ENCODE peak calls at places on chromosomes 16 and 17, in nine cellular contexts. One of them, this sample, is unnamed.
A peak's percentile ranks its signal among the peaks of the same experiment; 100 is the strongest.

GRCh38 chr17:59853168-59853918 is 39.4 kb downstream of the TUBD1 start:
- DNase-seq in ovary: no peak
- DNase-seq in aorta: peak; percentile 18
- DNase-seq in breast epithelium: peak; percentile 81
- DNase-seq in heart right ventricle: no peak
- DNase-seq in MM.1S: peak; percentile 86
- DNase-seq in cardiac muscle cell: no peak
- DNase-seq in effector memory CD4-positive, alpha-beta T cell: peak; percentile 26
- DNase-seq in GM23338: peak; percentile 94
- DNase-seq in this sample: peak; percentile 34

GRCh38 chr16:70697601-70698170 is 11.8 kb upstream of the MTSS2 start:
- DNase-seq in breast epithelium: no peak
- DNase-seq in heart right ventricle: no peak
- DNase-seq in ovary: no peak
- DNase-seq in cardiac muscle cell: no peak
- DNase-seq in effector memory CD4-positive, alpha-beta T cell: no peak
- DNase-seq in aorta: no peak
- DNase-seq in GM23338: no peak
- DNase-seq in MM.1S: no peak
- DNase-seq in this sample: no peak

GRCh38 chr16:67481561-67482259 is 753 bp upstream of the ATP6V0D1 start:
- DNase-seq in MM.1S: peak; percentile 57
- DNase-seq in heart right ventricle: peak; percentile 52
- DNase-seq in cardiac muscle cell: no peak
- DNase-seq in aorta: peak; percentile 69
- DNase-seq in GM23338: peak; percentile 41
- DNase-seq in breast epithelium: no peak
- DNase-seq in ovary: peak; percentile 71
- DNase-seq in effector memory CD4-positive, alpha-beta T cell: peak; percentile 15
- DNase-seq in this sample: peak; percentile 57

GRCh38 chr17:31508310-31509094 is 117.0 kb downstream of the RAB11FIP4 start:
- DNase-seq in breast epithelium: no peak
- DNase-seq in effector memory CD4-positive, alpha-beta T cell: peak; percentile 40
- DNase-seq in aorta: peak; percentile 35
- DNase-seq in cardiac muscle cell: peak; percentile 52
- DNase-seq in MM.1S: peak; percentile 68
- DNase-seq in ovary: no peak
- DNase-seq in GM23338: peak; percentile 73
- DNase-seq in heart right ventricle: no peak
- DNase-seq in this sample: no peak

GRCh38 chr16:20763461-20764232 is at the start of gene ACSM3:
- DNase-seq in MM.1S: peak; percentile 93
- DNase-seq in cardiac muscle cell: peak; percentile 61
- DNase-seq in effector memory CD4-positive, alpha-beta T cell: peak; percentile 27
- DNase-seq in heart right ventricle: peak; percentile 36
- DNase-seq in breast epithelium: no peak
- DNase-seq in GM23338: peak; percentile 92
- DNase-seq in ovary: peak; percentile 66
- DNase-seq in aorta: peak; percentile 58
- DNase-seq in this sample: peak; percentile 88

GRCh38 chr17:5703736-5704135 is 119.4 kb upstream of the NLRP1 start:
- DNase-seq in MM.1S: no peak
- DNase-seq in cardiac muscle cell: no peak
- DNase-seq in effector memory CD4-positive, alpha-beta T cell: no peak
- DNase-seq in ovary: no peak
- DNase-seq in breast epithelium: no peak
- DNase-seq in aorta: no peak
- DNase-seq in GM23338: peak; percentile 1
- DNase-seq in heart right ventricle: no peak
- DNase-seq in this sample: no peak

GRCh38 chr17:7042507-7043194 is 1.2 kb downstream of the SLC16A11 start:
- DNase-seq in ovary: no peak
- DNase-seq in MM.1S: peak; percentile 2
- DNase-seq in effector memory CD4-positive, alpha-beta T cell: no peak
- DNase-seq in aorta: no peak
- DNase-seq in GM23338: peak; percentile 70
- DNase-seq in heart right ventricle: no peak
- DNase-seq in breast epithelium: no peak
- DNase-seq in cardiac muscle cell: no peak
- DNase-seq in this sample: no peak

GRCh38 chr16:24539850-24540484 is 601 bp downstream of the RBBP6 start:
- DNase-seq in cardiac muscle cell: peak; percentile 55
- DNase-seq in heart right ventricle: peak; percentile 53
- DNase-seq in effector memory CD4-positive, alpha-beta T cell: peak; percentile 24
- DNase-seq in aorta: peak; percentile 81
- DNase-seq in GM23338: peak; percentile 33
- DNase-seq in MM.1S: peak; percentile 59
- DNase-seq in breast epithelium: peak; percentile 62
- DNase-seq in ovary: peak; percentile 62
- DNase-seq in this sample: peak; percentile 61

GRCh38 chr16:84700518-84701277 is 898 bp downstream of the USP10 start:
- DNase-seq in ovary: no peak
- DNase-seq in effector memory CD4-positive, alpha-beta T cell: peak; percentile 10
- DNase-seq in aorta: no peak
- DNase-seq in heart right ventricle: peak; percentile 7
- DNase-seq in cardiac muscle cell: peak; percentile 35
- DNase-seq in MM.1S: peak; percentile 46
- DNase-seq in breast epithelium: no peak
- DNase-seq in GM23338: peak; percentile 47
- DNase-seq in this sample: no peak

DNA sequence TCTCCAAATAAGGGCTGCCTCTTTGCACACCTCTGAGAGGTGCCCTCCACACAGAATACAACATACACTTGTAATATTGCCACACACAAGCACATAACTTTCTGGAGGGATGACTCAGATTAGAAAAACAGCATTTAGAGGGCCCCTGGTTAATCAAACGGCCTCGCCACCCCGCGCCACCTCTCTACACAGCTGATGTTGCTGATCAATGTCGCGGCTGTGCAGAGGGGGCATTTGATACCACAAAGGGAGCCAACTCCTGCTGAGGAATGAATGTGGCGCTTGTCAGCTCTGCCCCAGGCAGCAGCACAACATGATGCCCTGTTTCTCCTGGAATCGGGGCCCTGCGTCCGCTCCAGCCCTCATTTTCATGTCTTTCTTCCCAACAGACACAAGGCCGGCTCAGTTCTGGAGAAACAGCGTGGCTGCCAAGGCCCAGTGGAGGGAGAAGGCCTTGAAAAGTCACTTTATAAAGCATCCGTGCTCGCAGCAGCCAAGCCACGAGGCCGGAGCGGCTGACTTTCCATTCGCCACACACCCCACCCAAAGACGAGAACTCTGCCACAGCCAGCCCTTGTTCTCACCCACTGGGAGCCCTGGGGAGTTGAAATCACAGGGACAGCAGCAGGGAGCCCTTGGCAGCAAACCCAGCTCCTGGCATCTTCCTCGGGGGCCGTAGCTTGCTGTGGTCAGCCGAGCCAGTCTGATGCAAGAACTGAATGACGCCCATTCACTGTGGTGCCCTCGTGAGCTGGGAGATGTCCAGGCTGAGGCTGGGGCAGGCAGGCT is 65.7 kb downstream of the XYLT1 start:
- DNase-seq in breast epithelium: no peak
- DNase-seq in cardiac muscle cell: no peak
- DNase-seq in MM.1S: no peak
- DNase-seq in ovary: peak; percentile 76
- DNase-seq in effector memory CD4-positive, alpha-beta T cell: no peak
- DNase-seq in aorta: peak; percentile 90
- DNase-seq in GM23338: no peak
- DNase-seq in heart right ventricle: peak; percentile 46
- DNase-seq in this sample: peak; percentile 30
- H3K27ac ChIP-seq in breast epithelium: peak overlapping the region; percentile 92
- H3K27ac ChIP-seq in cardiac muscle cell: peak overlapping the region; percentile 82
- H3K27ac ChIP-seq in MM.1S: no peak overlapping the region
- H3K27ac ChIP-seq in ovary: peak overlapping the region; percentile 83
- H3K27ac ChIP-seq in effector memory CD4-positive, alpha-beta T cell: no peak overlapping the region
- H3K27ac ChIP-seq in aorta: no peak overlapping the region
- H3K27ac ChIP-seq in GM23338: peak overlapping the region; percentile 32
- H3K27ac ChIP-seq in heart right ventricle: peak overlapping the region; percentile 12
- H3K27ac ChIP-seq in this sample: no peak overlapping the region

GRCh38 chr16:31460582-31461002 is 1.3 kb downstream of the ARMC5 start:
- DNase-seq in cardiac muscle cell: no peak
- DNase-seq in heart right ventricle: no peak
- DNase-seq in MM.1S: peak; percentile 56
- DNase-seq in ovary: no peak
- DNase-seq in GM23338: peak; percentile 78
- DNase-seq in effector memory CD4-positive, alpha-beta T cell: no peak
- DNase-seq in breast epithelium: no peak
- DNase-seq in aorta: no peak
- DNase-seq in this sample: no peak
- H3K4me3 ChIP-seq in cardiac muscle cell: peak overlapping the region; percentile 37
- H3K4me3 ChIP-seq in heart right ventricle: peak overlapping the region; percentile 72
- H3K4me3 ChIP-seq in MM.1S: peak overlapping the region; percentile 76
- H3K4me3 ChIP-seq in ovary: peak overlapping the region; percentile 39
- H3K4me3 ChIP-seq in GM23338: peak overlapping the region; percentile 91
- H3K4me3 ChIP-seq in effector memory CD4-positive, alpha-beta T cell: no peak overlapping the region
- H3K4me3 ChIP-seq in breast epithelium: no peak overlapping the region
- H3K4me3 ChIP-seq in aorta: no peak overlapping the region
- H3K4me3 ChIP-seq in this sample: no peak overlapping the region

GRCh38 chr17:15121426-15121825 is 143.7 kb downstream of the PMP22 start:
- DNase-seq in ovary: no peak
- DNase-seq in aorta: no peak
- DNase-seq in MM.1S: no peak
- DNase-seq in effector memory CD4-positive, alpha-beta T cell: no peak
- DNase-seq in GM23338: no peak
- DNase-seq in breast epithelium: no peak
- DNase-seq in heart right ventricle: no peak
- DNase-seq in cardiac muscle cell: no peak
- DNase-seq in this sample: no peak
- H3K27ac ChIP-seq in ovary: no peak overlapping the region
- H3K27ac ChIP-seq in aorta: no peak overlapping the region
- H3K27ac ChIP-seq in MM.1S: no peak overlapping the region
- H3K27ac ChIP-seq in effector memory CD4-positive, alpha-beta T cell: no peak overlapping the region
- H3K27ac ChIP-seq in GM23338: no peak overlapping the region
- H3K27ac ChIP-seq in breast epithelium: no peak overlapping the region
- H3K27ac ChIP-seq in heart right ventricle: no peak overlapping the region
- H3K27ac ChIP-seq in cardiac muscle cell: no peak overlapping the region
- H3K27ac ChIP-seq in this sample: no peak overlapping the region

DNA sequence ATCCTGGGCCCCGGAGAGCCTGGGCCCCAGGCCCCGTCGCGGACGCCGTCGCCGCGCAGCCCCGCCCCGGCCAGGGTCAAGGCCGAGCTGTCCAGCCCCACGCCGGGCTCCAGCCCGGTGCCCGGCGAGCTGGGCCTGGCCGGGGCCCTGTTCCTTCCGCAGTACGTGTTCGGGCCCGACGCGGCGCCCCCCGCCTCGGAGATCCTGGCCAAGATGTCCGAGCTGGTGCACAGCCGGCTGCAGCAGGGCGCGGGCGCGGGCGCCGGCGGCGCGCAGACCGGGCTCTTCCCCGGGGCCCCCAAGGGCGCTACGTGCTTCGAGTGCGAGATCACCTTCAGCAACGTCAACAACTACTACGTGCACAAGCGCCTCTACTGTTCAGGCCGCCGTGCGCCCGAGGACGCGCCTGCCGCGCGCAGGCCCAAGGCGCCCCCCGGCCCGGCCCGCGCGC is 36.8 kb upstream of the ZC3H18 start:
- DNase-seq in cardiac muscle cell: no peak
- DNase-seq in GM23338: peak; percentile 63
- DNase-seq in heart right ventricle: no peak
- DNase-seq in MM.1S: no peak
- DNase-seq in effector memory CD4-positive, alpha-beta T cell: no peak
- DNase-seq in aorta: no peak
- DNase-seq in ovary: peak; percentile 63
- DNase-seq in breast epithelium: no peak
- DNase-seq in this sample: no peak
- H3K4me3 ChIP-seq in cardiac muscle cell: no peak overlapping the region
- H3K4me3 ChIP-seq in GM23338: peak overlapping the region; percentile 57
- H3K4me3 ChIP-seq in heart right ventricle: peak overlapping the region; percentile 45
- H3K4me3 ChIP-seq in MM.1S: no peak overlapping the region
- H3K4me3 ChIP-seq in effector memory CD4-positive, alpha-beta T cell: no peak overlapping the region
- H3K4me3 ChIP-seq in aorta: peak overlapping the region; percentile 24
- H3K4me3 ChIP-seq in ovary: peak overlapping the region; percentile 65
- H3K4me3 ChIP-seq in breast epithelium: peak overlapping the region; percentile 43
- H3K4me3 ChIP-seq in this sample: peak overlapping the region; percentile 40

GRCh38 chr17:78886954-78887353 is 16.0 kb downstream of the CEP295NL start:
- DNase-seq in ovary: no peak
- DNase-seq in aorta: no peak
- DNase-seq in effector memory CD4-positive, alpha-beta T cell: no peak
- DNase-seq in breast epithelium: no peak
- DNase-seq in heart right ventricle: no peak
- DNase-seq in cardiac muscle cell: no peak
- DNase-seq in MM.1S: no peak
- DNase-seq in GM23338: no peak
- DNase-seq in this sample: no peak
- H3K27ac ChIP-seq in ovary: no peak overlapping the region
- H3K27ac ChIP-seq in aorta: no peak overlapping the region
- H3K27ac ChIP-seq in effector memory CD4-positive, alpha-beta T cell: no peak overlapping the region
- H3K27ac ChIP-seq in breast epithelium: peak overlapping the region; percentile 3
- H3K27ac ChIP-seq in heart right ventricle: peak overlapping the region; percentile 3
- H3K27ac ChIP-seq in cardiac muscle cell: no peak overlapping the region
- H3K27ac ChIP-seq in MM.1S: no peak overlapping the region
- H3K27ac ChIP-seq in GM23338: no peak overlapping the region
- H3K27ac ChIP-seq in this sample: no peak overlapping the region